ENCODE peak calls at places on chromosomes 13 and 19, in eight cellular contexts. T is osteocyte, M is HepG2, F is colonic mucosa, P is right lobe of liver, N is HFFc6, O is HFF-Myc, X is endothelial cell. H is an unnamed sample.

GRCh38 chr19:19259741-19260140 is 13.4 kb downstream of the TM6SF2 start:
- DNase-seq in T (no peak), M (peak; percentile 38), F (no peak), P (no peak), N (no peak), O (peak; percentile 10), X (no peak), H (no peak)

GRCh38 chr13:113116206-113116800 is 6.3 kb upstream of the F10 start:
- DNase-seq in T (peak; percentile 64), M (no peak), F (no peak), P (no peak), N (no peak), O (no peak), X (no peak), H (no peak)

GRCh38 chr13:46134961-46135522 is 30.2 kb upstream of the CPB2 start:
- DNase-seq in T (no peak), M (peak; percentile 78), F (no peak), P (no peak), N (no peak), O (peak; percentile 3), X (no peak), H (no peak)

GRCh38 chr13:101624210-101624922 is 171.9 kb downstream of the ITGBL1 start:
- DNase-seq in T (no peak), M (no peak), F (no peak), P (no peak), N (no peak), O (no peak), X (peak; percentile 15), H (no peak)

GRCh38 chr13:51177188-51177587 is 45.0 kb upstream of the FAM124A start:
- DNase-seq in T (no peak), M (no peak), F (no peak), P (no peak), N (no peak), O (no peak), X (no peak), H (no peak)

GRCh38 chr13:47175172-47175806 is 278.4 kb upstream of the HTR2A start:
- DNase-seq in T (no peak), M (no peak), F (no peak), P (no peak), N (peak; percentile 79), O (peak; percentile 90), X (no peak), H (peak; percentile 42)

GRCh38 chr13:26694609-26695359 is 65.8 kb downstream of the GPR12 start:
- DNase-seq in T (peak; percentile 71), M (no peak), F (no peak), P (no peak), N (no peak), O (no peak), X (no peak), H (no peak)

GRCh38 chr19:5078666-5079409 is 109.9 kb downstream of the KDM4B start:
- DNase-seq in T (no peak), M (no peak), F (no peak), P (no peak), N (no peak), O (no peak), X (no peak), H (no peak)

GRCh38 chr13:93778548-93778947 is 551.9 kb downstream of the GPC6 start:
- DNase-seq in T (no peak), M (no peak), F (no peak), P (no peak), N (no peak), O (no peak), X (no peak), H (no peak)

GRCh38 chr19:40771101-40771539 is 4.2 kb upstream of the MIA start:
- DNase-seq in T (no peak), M (peak; percentile 34), F (no peak), P (no peak), N (no peak), O (no peak), X (no peak), H (no peak)

GRCh38 chr13:107113387-107113786 is 545.5 kb upstream of the ARGLU1 start:
- DNase-seq in T (no peak), M (no peak), F (no peak), P (no peak), N (no peak), O (no peak), X (no peak), H (no peak)

GRCh38 chr13:103883152-103883551 is 816.9 kb upstream of the SLC10A2 start:
- DNase-seq in T (peak; percentile 92), M (peak; percentile 81), F (peak; percentile 33), P (peak; percentile 92), N (peak; percentile 49), O (no peak), X (peak; percentile 60), H (peak; percentile 89)

GRCh38 chr13:80877209-80877943 is 536.5 kb upstream of the SPRY2 start:
- DNase-seq in T (no peak), M (no peak), F (no peak), P (no peak), N (no peak), O (no peak), X (no peak), H (no peak)

GRCh38 chr19:27774337-27774736 is 1438.6 kb downstream of the UQCRFS1 start:
- DNase-seq in T (peak; percentile 78), M (no peak), F (no peak), P (no peak), N (no peak), O (no peak), X (no peak), H (no peak)

GRCh38 chr13:41568143-41568989 is 111.0 kb downstream of the RGCC start:
- DNase-seq in T (no peak), M (no peak), F (no peak), P (no peak), N (no peak), O (no peak), X (no peak), H (no peak)

GRCh38 chr13:43206858-43207257 is 183.5 kb downstream of the DNAJC15 start:
- DNase-seq in T (no peak), M (no peak), F (no peak), P (no peak), N (no peak), O (no peak), X (no peak), H (no peak)

GRCh38 chr19:16496613-16496983 is 404 bp downstream of the C19orf44 start:
- DNase-seq in T (no peak), M (no peak), F (peak; percentile 31), P (no peak), N (peak; percentile 67), O (no peak), X (no peak), H (peak; percentile 24)

GRCh38 chr13:102187313-102187712 is 214.5 kb downstream of the FGF14 start:
- DNase-seq in T (no peak), M (no peak), F (no peak), P (no peak), N (no peak), O (no peak), X (no peak), H (no peak)

GRCh38 chr13:26482451-26483197 is 74.9 kb upstream of the WASF3 start:
- DNase-seq in T (no peak), M (peak; percentile 61), F (peak; percentile 82), P (no peak), N (peak; percentile 66), O (peak; percentile 75), X (peak; percentile 71), H (no peak)

GRCh38 chr19:29683009-29683408 is 17.7 kb downstream of the PLEKHF1 start:
- DNase-seq in T (no peak), M (peak; percentile 15), F (no peak), P (no peak), N (no peak), O (no peak), X (no peak), H (no peak)

GRCh38 chr19:29324717-29325116 is 111.8 kb upstream of the UQCRFS1 start:
- DNase-seq in T (peak; percentile 66), M (no peak), F (no peak), P (no peak), N (no peak), O (no peak), X (no peak), H (no peak)

GRCh38 chr19:55882626-55883025 is 46.3 kb downstream of the NLRP4 start:
- DNase-seq in T (peak; percentile 36), M (no peak), F (no peak), P (no peak), N (no peak), O (no peak), X (no peak), H (no peak)
- TF ChIP-seq CTCF in T (no peak), M (no peak), F (no peak), P (no peak), N (no peak), O (no peak), X (no peak), H (no peak)

DNA sequence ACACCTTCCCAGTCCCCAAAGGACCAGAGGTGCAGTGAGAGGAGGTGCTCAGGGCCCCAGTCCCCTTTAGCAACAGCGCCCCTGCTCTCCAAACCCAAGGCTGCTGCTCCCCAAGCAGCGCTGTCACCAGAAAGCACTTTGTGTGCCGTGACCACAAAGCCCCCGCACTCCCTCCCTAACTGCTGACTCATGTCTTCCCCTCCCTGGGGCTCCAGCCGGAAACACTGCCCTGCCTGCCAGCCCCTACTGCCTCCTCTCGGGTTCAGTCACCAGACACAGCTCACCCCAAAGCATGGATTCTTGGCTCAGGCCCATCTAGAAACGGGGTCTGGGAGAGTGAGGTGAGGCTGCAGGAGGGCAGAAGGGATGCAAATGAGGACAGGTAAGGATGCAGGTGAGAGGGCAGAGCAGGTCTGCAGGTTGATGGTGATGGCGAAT is 4.9 kb upstream of the TNFSF14 start:
- DNase-seq in T (no peak), M (no peak), F (peak; percentile 64), P (peak; percentile 74), N (peak; percentile 47), O (peak; percentile 46), X (no peak), H (peak; percentile 47)
- TF ChIP-seq CTCF in T (no peak), M (no peak), F (no peak), P (no peak), N (no peak), O (peak; percentile 9), X (no peak), H (peak; percentile 20)

GRCh38 chr19:45517641-45518468 is 10.6 kb downstream of the VASP start:
- DNase-seq in T (no peak), M (no peak), F (no peak), P (no peak), N (no peak), O (no peak), X (no peak), H (no peak)
- TF ChIP-seq CTCF in T (no peak), M (no peak), F (no peak), P (no peak), N (no peak), O (no peak), X (no peak), H (no peak)

DNA sequence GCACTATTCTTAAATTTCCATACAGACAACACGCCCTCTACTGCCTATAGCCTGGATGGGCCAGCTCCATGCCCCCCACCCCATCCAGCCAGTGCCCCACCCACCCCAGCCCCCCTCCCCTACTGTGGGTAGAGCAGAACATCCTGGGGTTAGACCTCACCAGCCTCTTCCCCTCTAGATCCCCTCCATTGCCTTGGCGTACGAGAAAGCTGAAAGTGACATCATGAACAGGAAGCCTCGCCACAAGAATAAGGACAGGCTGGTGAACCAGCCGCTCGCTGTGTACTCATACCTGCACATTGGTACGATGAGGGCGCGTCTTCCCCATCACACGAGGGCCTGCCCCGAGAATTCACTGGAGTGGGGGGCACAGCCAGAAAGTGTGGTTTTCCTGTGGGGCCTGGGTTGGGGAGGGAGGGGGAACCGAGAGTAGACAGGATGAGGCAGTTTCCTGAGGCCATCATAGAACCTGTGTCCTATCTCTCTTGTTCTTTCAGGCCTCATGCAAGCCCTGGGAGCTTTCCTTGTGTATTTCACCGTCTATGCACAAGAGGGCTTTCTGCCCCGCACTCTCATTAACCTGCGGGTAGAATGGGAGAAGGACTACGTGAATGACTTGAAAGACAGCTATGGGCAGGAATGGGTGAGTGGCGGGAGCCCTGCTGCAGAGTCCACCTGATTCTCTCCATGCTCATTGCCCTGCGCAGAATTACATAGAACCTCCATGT is 29.1 kb downstream of the ATP12A start:
- DNase-seq in T (no peak), M (no peak), F (no peak), P (no peak), N (no peak), O (no peak), X (no peak), H (no peak)
- TF ChIP-seq CTCF in T (no peak), M (no peak), F (no peak), P (no peak), N (no peak), O (no peak), X (no peak), H (no peak)